ENCODE peak calls at places on chromosome 11, in five cellular contexts. N is stimulated activated CD8-positive, alpha-beta memory T cell treated with anti-CD3 and anti-CD28 coated beads, Interleukin-7, amount 100 ng/mL, for 1 hour; T is AG04450; H is central memory CD8-positive, alpha-beta T cell; X is Daoy. B is an unnamed sample.

GRCh38 chr11:93704237-93704636 is 37.1 kb downstream of the TAF1D start:
- DNase-seq in N (no peak), T (no peak), H (no peak), X (no peak), B (no peak)

GRCh38 chr11:66221012-66221411 is 47.4 kb upstream of the RAB1B start:
- DNase-seq in N (no peak), T (no peak), H (no peak), X (no peak), B (no peak)

GRCh38 chr11:66782726-66783125 is 53.7 kb upstream of the SPTBN2 start:
- DNase-seq in N (no peak), T (no peak), H (no peak), X (no peak), B (no peak)

GRCh38 chr11:16001899-16002426 is 354.4 kb downstream of the SOX6 start:
- DNase-seq in N (no peak), T (peak; percentile 85), H (no peak), X (peak; percentile 88), B (peak; percentile 28)

GRCh38 chr11:130448416-130449068 is at the start of gene ADAMTS15:
- DNase-seq in N (no peak), T (no peak), H (no peak), X (peak; percentile 93), B (peak; percentile 69)

GRCh38 chr11:127035812-127036211 is 35.2 kb upstream of the KIRREL3 start:
- DNase-seq in N (no peak), T (no peak), H (no peak), X (no peak), B (no peak)

GRCh38 chr11:113752932-113753331 is 20.6 kb downstream of the ZW10 start:
- DNase-seq in N (no peak), T (no peak), H (no peak), X (no peak), B (no peak)

GRCh38 chr11:127601578-127601977 is 601.0 kb upstream of the KIRREL3 start:
- DNase-seq in N (no peak), T (no peak), H (no peak), X (no peak), B (no peak)

GRCh38 chr11:100185588-100185987 is 501.5 kb upstream of the ARHGAP42 start:
- DNase-seq in N (no peak), T (no peak), H (no peak), X (no peak), B (no peak)

GRCh38 chr11:8017071-8017470 is 29.9 kb downstream of the EIF3F start:
- DNase-seq in N (no peak), T (no peak), H (no peak), X (no peak), B (no peak)

GRCh38 chr11:69446108-69446507 is 35.4 kb upstream of the LINC01488 start:
- DNase-seq in N (no peak), T (no peak), H (no peak), X (no peak), B (no peak)

GRCh38 chr11:1392111-1392510 is 2.4 kb downstream of the BRSK2 start:
- DNase-seq in N (no peak), T (no peak), H (no peak), X (no peak), B (no peak)

GRCh38 chr11:82733444-82734119 is at the start of gene FAM181B:
- DNase-seq in N (no peak), T (no peak), H (no peak), X (peak; percentile 63), B (peak; percentile 61)

GRCh38 chr11:133934599-133935550 is 21.9 kb downstream of the IGSF9B start:
- DNase-seq in N (no peak), T (no peak), H (no peak), X (peak; percentile 93), B (peak; percentile 58)

GRCh38 chr11:11985954-11986949 is 22.2 kb downstream of the DKK3 start:
- DNase-seq in N (no peak), T (no peak), H (no peak), X (no peak), B (no peak)

GRCh38 chr11:123334925-123335324 is 95.1 kb upstream of the GRAMD1B start:
- DNase-seq in N (no peak), T (no peak), H (no peak), X (no peak), B (no peak)

GRCh38 chr11:119797137-119797611 is 68.2 kb upstream of the NECTIN1 start:
- DNase-seq in N (no peak), T (no peak), H (no peak), X (no peak), B (no peak)

GRCh38 chr11:134612416-134613030 is 200.5 kb upstream of the B3GAT1 start:
- DNase-seq in N (no peak), T (no peak), H (no peak), X (no peak), B (no peak)

GRCh38 chr11:46983598-46983997 is 47.0 kb downstream of the CSTPP1 start:
- DNase-seq in N (no peak), T (no peak), H (no peak), X (no peak), B (peak; percentile 27)

GRCh38 chr11:122811721-122812120 is 26.6 kb upstream of the CRTAM start:
- DNase-seq in N (no peak), T (no peak), H (no peak), X (no peak), B (no peak)

GRCh38 chr11:111978028-111978771 is 41.1 kb downstream of the DIXDC1 start:
- DNase-seq in N (no peak), T (peak; percentile 15), H (no peak), X (peak; percentile 69), B (no peak)

GRCh38 chr11:105177658-105178057 is 38.1 kb upstream of the CARD18 start:
- DNase-seq in N (no peak), T (peak; percentile 63), H (no peak), X (peak; percentile 12), B (no peak)

B was measured in mucosa of descending colon.